ENCODE peak calls at places on chromosomes 11 and 22, in eight cellular contexts. C, D, N, Q, H, P, A and V are unnamed samples.

GRCh38 chr11:65112551-65113360 is 1.1 kb downstream of the TM7SF2 start:
- DNase-seq in N (no peak), Q (peak; percentile 67), D (peak; percentile 75), A (no peak), P (no peak), C (peak; percentile 68), H (peak; percentile 74), V (peak; percentile 42)

GRCh38 chr11:6931146-6931713 is 5.0 kb downstream of the ZNF215 start:
- DNase-seq in D (no peak), C (no peak), P (no peak), Q (no peak), N (no peak), H (no peak), A (no peak), V (peak; percentile 68)

GRCh38 chr11:125591659-125592304 is 870 bp upstream of the STT3A start:
- DNase-seq in D (peak; percentile 79), N (no peak), A (peak; percentile 55), P (no peak), Q (peak; percentile 40), H (peak; percentile 45), C (peak; percentile 42), V (peak; percentile 22)

GRCh38 chr11:33636104-33636503 is 64.5 kb downstream of the C11orf91 start:
- DNase-seq in C (no peak), P (no peak), H (peak; percentile 47), N (no peak), Q (peak; percentile 16), D (no peak), A (no peak), V (peak; percentile 78)

GRCh38 chr11:129658558-129658882 is 157.1 kb upstream of the TMEM45B start:
- DNase-seq in H (no peak), P (no peak), A (no peak), C (no peak), Q (no peak), D (peak; percentile 25), N (no peak), V (no peak)

GRCh38 chr22:35838849-35839646 is 121.4 kb downstream of the APOL5 start:
- DNase-seq in C (no peak), N (peak; percentile 35), P (peak; percentile 33), H (peak; percentile 38), Q (peak; percentile 54), A (no peak), D (peak; percentile 68), V (peak; percentile 80)

GRCh38 chr11:62983536-62984199 is 1.1 kb downstream of the SLC22A6 start:
- DNase-seq in C (no peak), D (no peak), A (no peak), H (no peak), P (no peak), N (no peak), Q (no peak), V (no peak)

GRCh38 chr11:33375688-33376311 is 118.6 kb downstream of the HIPK3 start:
- DNase-seq in N (no peak), D (peak; percentile 75), P (no peak), A (no peak), Q (peak; percentile 34), H (no peak), C (no peak), V (peak; percentile 31)

GRCh38 chr11:96755752-96756151 is 365.9 kb downstream of the JRKL start:
- DNase-seq in A (no peak), C (no peak), Q (no peak), P (no peak), N (no peak), D (no peak), H (no peak), V (no peak)

GRCh38 chr11:82719316-82719715 is 14.3 kb downstream of the FAM181B start:
- DNase-seq in N (no peak), D (peak; percentile 13), A (no peak), C (no peak), H (no peak), P (no peak), Q (no peak), V (no peak)

GRCh38 chr22:26476705-26477340 is 6.8 kb downstream of the HPS4 start:
- DNase-seq in A (no peak), Q (no peak), N (no peak), C (no peak), H (peak; percentile 18), P (no peak), D (no peak), V (peak; percentile 80)

GRCh38 chr11:99098751-99099150 is 78.0 kb downstream of the CNTN5 start:
- DNase-seq in H (no peak), N (no peak), C (no peak), Q (no peak), A (no peak), P (no peak), D (no peak), V (no peak)

GRCh38 chr11:72951193-72951592 is 137.0 kb downstream of the ATG16L2 start:
- DNase-seq in A (no peak), P (no peak), D (no peak), Q (peak; percentile 14), N (no peak), H (peak; percentile 34), C (no peak), V (peak; percentile 57)

GRCh38 chr11:33948494-33948893 is 56.6 kb upstream of the LMO2 start:
- DNase-seq in D (no peak), Q (no peak), P (no peak), N (no peak), A (no peak), C (no peak), H (no peak), V (no peak)

GRCh38 chr11:75579841-75580240 is 17.8 kb downstream of the SERPINH1 start:
- DNase-seq in Q (no peak), N (no peak), P (no peak), H (no peak), D (no peak), C (no peak), A (no peak), V (no peak)

GRCh38 chr22:28992565-28993326 is 68.9 kb downstream of the C22orf31 start:
- DNase-seq in D (no peak), P (no peak), A (no peak), H (no peak), N (no peak), Q (no peak), C (no peak), V (no peak)

GRCh38 chr22:47152938-47153337 is 390.5 kb downstream of the TBC1D22A start:
- DNase-seq in A (no peak), N (no peak), P (no peak), Q (no peak), D (no peak), H (no peak), C (no peak), V (peak; percentile 31)

GRCh38 chr11:113242767-113243397 is 71.5 kb upstream of the TTC12 start:
- DNase-seq in N (no peak), P (no peak), D (peak; percentile 44), C (no peak), A (no peak), Q (no peak), H (no peak), V (peak; percentile 69)

GRCh38 chr11:19929655-19930054 is 217.0 kb downstream of the NAV2 start:
- DNase-seq in Q (no peak), C (no peak), P (no peak), H (no peak), D (no peak), A (no peak), N (no peak), V (no peak)

DNA sequence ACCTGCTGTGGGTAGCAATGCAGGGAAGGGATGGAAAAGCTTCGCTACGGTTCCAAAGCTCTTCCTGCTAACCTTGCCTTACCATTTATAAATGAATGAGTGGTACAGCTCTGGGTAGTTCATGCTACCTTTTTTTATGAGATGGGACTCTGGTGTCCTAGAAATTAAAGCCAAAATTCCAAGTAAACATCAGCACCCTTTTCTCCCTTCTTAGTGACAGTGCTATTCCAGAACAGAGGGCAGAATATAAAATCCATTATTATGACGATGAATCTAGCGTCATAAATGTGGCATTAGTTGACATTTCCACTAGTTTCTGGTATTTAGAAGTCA is 447 bp upstream of the SVIP start:
- DNase-seq in A (no peak), D (no peak), Q (no peak), N (no peak), C (no peak), P (no peak), H (no peak), V (no peak)
- H3K4me3 ChIP-seq in A (peak overlapping the region; percentile 89), D (peak overlapping the region; percentile 86), Q (peak overlapping the region; percentile 31), N (peak overlapping the region; percentile 85), C (no peak overlapping the region), P (peak overlapping the region; percentile 82), H (peak overlapping the region; percentile 34), V (peak overlapping the region; percentile 36)

DNA sequence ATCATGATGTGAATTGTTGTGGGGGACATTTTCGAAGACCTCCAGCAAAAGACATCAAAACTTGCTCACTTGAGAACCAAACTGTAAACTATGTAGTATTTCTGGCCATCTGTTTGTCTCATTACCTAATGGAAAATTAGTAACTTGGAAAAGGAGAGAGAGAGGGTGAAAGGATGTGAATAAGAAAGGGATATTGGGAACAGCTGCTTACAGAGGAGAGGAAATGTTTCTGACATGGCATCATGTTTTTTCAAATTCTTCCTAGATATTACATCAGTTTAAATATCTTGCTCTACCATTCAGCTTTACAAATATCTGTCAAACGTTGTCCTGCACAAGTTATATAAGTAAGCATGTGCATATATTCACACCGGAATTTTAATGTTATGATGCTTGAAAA is 20.1 kb downstream of the GUCY1A2 start:
- DNase-seq in P (peak; percentile 60), A (no peak), N (no peak), Q (no peak), C (no peak), D (no peak), H (no peak), V (peak; percentile 77)
- TF ChIP-seq CTCF in P (no peak), A (no peak), N (no peak), Q (no peak), C (no peak), D (no peak), H (no peak), V (no peak)

GRCh38 chr11:617248-617911 is 1.6 kb upstream of the IRF7 start:
- DNase-seq in D (no peak), C (no peak), Q (no peak), H (no peak), N (no peak), A (no peak), P (no peak), V (no peak)

GRCh38 chr11:615453-616319 is at the start of gene IRF7:
- DNase-seq in H (peak; percentile 98), P (peak; percentile 37), Q (peak; percentile 89), C (peak; percentile 86), N (peak; percentile 95), D (peak; percentile 94), A (peak; percentile 97), V (peak; percentile 91)

GRCh38 chr11:614583-615452 is 932 bp downstream of the IRF7 start:
- DNase-seq in C (no peak), A (no peak), N (no peak), H (no peak), D (peak; percentile 16), Q (peak; percentile 77), P (no peak), V (no peak)

GRCh38 chr11:617912-618682 is 2.3 kb upstream of the IRF7 start:
- DNase-seq in H (no peak), A (no peak), P (no peak), Q (no peak), D (no peak), N (no peak), C (no peak), V (no peak)

GRCh38 chr11:616320-617220 is 820 bp upstream of the IRF7 start:
- DNase-seq in A (no peak), N (no peak), P (no peak), H (no peak), D (no peak), Q (no peak), C (no peak), V (no peak)
- H3K4me3 ChIP-seq in A (peak overlapping the region; percentile 76), N (peak overlapping the region; percentile 75), P (no peak overlapping the region), H (peak overlapping the region; percentile 25), D (peak overlapping the region; percentile 90), Q (peak overlapping the region; percentile 79), C (peak overlapping the region; percentile 78), V (peak overlapping the region; percentile 72)

GRCh38 chr11:106087815-106088435 is 10.5 kb downstream of the AASDHPPT start:
- DNase-seq in C (no peak), A (peak; percentile 55), D (peak; percentile 54), N (peak; percentile 20), H (peak; percentile 68), P (no peak), Q (peak; percentile 83), V (peak; percentile 78)
- TF ChIP-seq CTCF in C (peak; percentile 76), A (peak; percentile 71), D (peak; percentile 91), N (peak; percentile 82), H (peak; percentile 79), P (peak; percentile 76), Q (peak; percentile 99), V (peak; percentile 94)